ENCODE peak calls at places on chromosomes 1 and 21, in ten cellular contexts. E, S, G, P, R, C, V, H, W and L are unnamed samples.

GRCh38 chr1:202662081-202662480 is 48.2 kb downstream of the SYT2 start:
- DNase-seq in E (no peak), S (no peak), G (no peak), P (no peak), R (no peak), C (peak), V (no peak), H (no peak), W (no peak), L (peak)

GRCh38 chr1:33470495-33471012 is 1.9 kb upstream of the ZSCAN20 start:
- DNase-seq in E (peak), S (peak), G (peak), P (peak), R (peak), C (peak), V (peak), H (peak), W (peak), L (peak)

GRCh38 chr1:6208723-6209660 is 3.1 kb downstream of the RNF207 start:
- DNase-seq in E (no peak), S (peak), G (no peak), P (peak), R (no peak), C (peak), V (no peak), H (no peak), W (peak), L (peak)

GRCh38 chr1:1086911-1087341 is 12.8 kb upstream of the RNF223 start:
- DNase-seq in E (no peak), S (peak), G (no peak), P (no peak), R (no peak), C (no peak), V (no peak), H (no peak), W (no peak), L (no peak)

GRCh38 chr1:104921552-104921951 is 1171.9 kb downstream of the AMY1C start:
- DNase-seq in E (no peak), S (no peak), G (no peak), P (peak), R (no peak), C (no peak), V (no peak), H (no peak), W (no peak), L (no peak)

GRCh38 chr1:37429038-37429437 is 45.3 kb upstream of the ZC3H12A start:
- DNase-seq in E (no peak), S (peak), G (no peak), P (no peak), R (no peak), C (no peak), V (no peak), H (no peak), W (no peak), L (no peak)

GRCh38 chr1:111736548-111737215 is 2.5 kb downstream of the INKA2 start:
- DNase-seq in E (no peak), S (no peak), G (no peak), P (no peak), R (no peak), C (peak), V (no peak), H (no peak), W (no peak), L (no peak)

GRCh38 chr21:35508389-35508888 is 459.3 kb upstream of the RUNX1 start:
- DNase-seq in E (no peak), S (peak), G (no peak), P (peak), R (no peak), C (peak), V (no peak), H (no peak), W (no peak), L (peak)

GRCh38 chr1:229762891-229763290 is 136.8 kb downstream of the URB2 start:
- DNase-seq in E (no peak), S (no peak), G (no peak), P (no peak), R (no peak), C (no peak), V (no peak), H (no peak), W (no peak), L (no peak)

GRCh38 chr1:10544239-10544638 is 69.5 kb downstream of the PEX14 start:
- DNase-seq in E (no peak), S (no peak), G (no peak), P (no peak), R (no peak), C (no peak), V (no peak), H (no peak), W (no peak), L (no peak)

GRCh38 chr21:14886001-14886400 is 178.8 kb downstream of the NRIP1 start:
- DNase-seq in E (no peak), S (no peak), G (no peak), P (no peak), R (no peak), C (no peak), V (no peak), H (no peak), W (no peak), L (no peak)

GRCh38 chr1:156062189-156062588 is 1.2 kb downstream of the RAB25 start:
- DNase-seq in E (no peak), S (no peak), G (no peak), P (peak), R (no peak), C (no peak), V (no peak), H (no peak), W (no peak), L (no peak)

GRCh38 chr1:85240174-85240601 is 19.3 kb downstream of the C1orf52 start:
- DNase-seq in E (no peak), S (no peak), G (no peak), P (peak), R (no peak), C (no peak), V (no peak), H (no peak), W (no peak), L (no peak)

GRCh38 chr21:35178812-35179211 is 129.7 kb upstream of the RUNX1 start:
- DNase-seq in E (peak), S (no peak), G (no peak), P (peak), R (no peak), C (no peak), V (no peak), H (no peak), W (no peak), L (peak)

GRCh38 chr1:227923353-227924167 is 24.2 kb downstream of the WNT9A start:
- DNase-seq in E (no peak), S (no peak), G (no peak), P (no peak), R (no peak), C (no peak), V (no peak), H (no peak), W (no peak), L (no peak)

GRCh38 chr1:151494741-151495281 is 16.4 kb upstream of the CGN start:
- DNase-seq in E (peak), S (no peak), G (no peak), P (peak), R (no peak), C (peak), V (no peak), H (no peak), W (no peak), L (peak)

GRCh38 chr1:206706806-206707205 is 22.1 kb downstream of the MAPKAPK2 start:
- DNase-seq in E (no peak), S (no peak), G (no peak), P (no peak), R (no peak), C (no peak), V (no peak), H (no peak), W (no peak), L (no peak)

GRCh38 chr1:36155560-36156328 is at the start of gene MAP7D1:
- DNase-seq in E (no peak), S (peak), G (peak), P (peak), R (peak), C (peak), V (peak), H (peak), W (peak), L (no peak)

GRCh38 chr1:27598902-27599528 is 4.9 kb downstream of the AHDC1 start:
- DNase-seq in E (no peak), S (peak), G (no peak), P (peak), R (peak), C (peak), V (no peak), H (peak), W (peak), L (no peak)

GRCh38 chr1:6028042-6028895 is 17.4 kb upstream of the KCNAB2 start:
- DNase-seq in E (no peak), S (no peak), G (no peak), P (no peak), R (peak), C (no peak), V (peak), H (peak), W (peak), L (no peak)

GRCh38 chr1:22930235-22930912 is 42.3 kb downstream of the LACTBL1 start:
- DNase-seq in E (no peak), S (peak), G (no peak), P (peak), R (peak), C (peak), V (no peak), H (no peak), W (peak), L (peak)

GRCh38 chr1:183630748-183631147 is 4.8 kb downstream of the ARPC5 start:
- DNase-seq in E (no peak), S (no peak), G (no peak), P (peak), R (no peak), C (no peak), V (no peak), H (no peak), W (no peak), L (peak)

GRCh38 chr1:73205294-73205973 is 923.1 kb upstream of the NEGR1 start:
- DNase-seq in E (no peak), S (no peak), G (no peak), P (no peak), R (no peak), C (no peak), V (no peak), H (no peak), W (no peak), L (peak)

GRCh38 chr1:113868387-113869083 is 3.0 kb downstream of the PTPN22 start:
- DNase-seq in E (peak), S (no peak), G (no peak), P (peak), R (no peak), C (peak), V (no peak), H (no peak), W (no peak), L (no peak)

GRCh38 chr1:69082312-69082711 is 485.4 kb upstream of the LRRC7 start:
- DNase-seq in E (no peak), S (no peak), G (no peak), P (no peak), R (no peak), C (no peak), V (no peak), H (no peak), W (no peak), L (no peak)

GRCh38 chr1:23477359-23478144 is 6.4 kb downstream of the ASAP3 start:
- DNase-seq in E (peak), S (no peak), G (no peak), P (no peak), R (no peak), C (no peak), V (no peak), H (no peak), W (no peak), L (no peak)

GRCh38 chr1:155197901-155198546 is 9.7 kb downstream of the THBS3 start:
- DNase-seq in E (no peak), S (no peak), G (no peak), P (no peak), R (no peak), C (no peak), V (no peak), H (no peak), W (no peak), L (no peak)

GRCh38 chr1:246351726-246352125 is 155.4 kb downstream of the SMYD3 start:
- DNase-seq in E (no peak), S (no peak), G (no peak), P (no peak), R (no peak), C (no peak), V (no peak), H (no peak), W (no peak), L (no peak)

GRCh38 chr1:155261401-155261887 is 716 bp downstream of the SCAMP3 start:
- DNase-seq in E (no peak), S (no peak), G (no peak), P (peak), R (no peak), C (no peak), V (no peak), H (no peak), W (peak), L (no peak)

GRCh38 chr1:44220001-44220751 is 6.9 kb downstream of the DMAP1 start:
- DNase-seq in E (no peak), S (peak), G (no peak), P (peak), R (no peak), C (no peak), V (no peak), H (no peak), W (no peak), L (no peak)

GRCh38 chr1:205354259-205354904 is 2.3 kb downstream of the KLHDC8A start:
- DNase-seq in E (peak), S (no peak), G (no peak), P (peak), R (peak), C (peak), V (peak), H (peak), W (peak), L (peak)

GRCh38 chr1:1753607-1754005 is 24.7 kb downstream of the NADK start:
- DNase-seq in E (no peak), S (no peak), G (no peak), P (no peak), R (no peak), C (no peak), V (no peak), H (no peak), W (no peak), L (no peak)

GRCh38 chr1:185453496-185454192 is 136.6 kb upstream of the IVNS1ABP start:
- DNase-seq in E (no peak), S (no peak), G (no peak), P (peak), R (no peak), C (peak), V (no peak), H (no peak), W (no peak), L (no peak)